ENCODE peak calls at places on chromosomes 1 and 21, in six cellular contexts. I is K562, L is HCT116, V is HepG2, N is H1, O is GM12878. F is an unnamed sample.

GRCh38 chr1:44594871-44595735 is 79.2 kb downstream of the TMEM53 start:
- DNase-seq in N (peak; percentile 98), I (peak; percentile 95), L (peak; percentile 24), V (peak; percentile 43), O (no peak), F (peak; percentile 71)

GRCh38 chr1:186164773-186165172 is 210.3 kb downstream of the TPR start:
- DNase-seq in N (no peak), O (no peak), I (no peak), L (no peak), V (no peak), F (no peak)

GRCh38 chr1:75559141-75559540 is 51.8 kb downstream of the SLC44A5 start:
- DNase-seq in O (no peak), L (no peak), N (no peak), I (no peak), V (no peak), F (no peak)

GRCh38 chr1:47280142-47280541 is 33.8 kb downstream of the STIL start:
- DNase-seq in I (no peak), L (no peak), O (no peak), N (no peak), V (no peak), F (no peak)

GRCh38 chr1:28259935-28260802 is 851 bp downstream of the SESN2 start:
- DNase-seq in N (peak; percentile 86), O (no peak), I (peak; percentile 52), L (no peak), V (no peak), F (peak; percentile 86)

GRCh38 chr1:235919797-235920475 is 53.2 kb upstream of the LYST start:
- DNase-seq in I (no peak), N (no peak), O (no peak), L (no peak), V (no peak), F (peak; percentile 86)

GRCh38 chr1:229625893-229626831 is at the start of the genes TAF5L and URB2:
- DNase-seq in L (peak; percentile 77), I (peak; percentile 96), N (peak; percentile 87), V (peak; percentile 75), O (peak; percentile 38), F (peak; percentile 93)

GRCh38 chr1:55690366-55690765 is 475.2 kb upstream of the USP24 start:
- DNase-seq in O (no peak), N (no peak), V (no peak), I (no peak), L (no peak), F (no peak)

GRCh38 chr1:231487019-231487418 is 41.5 kb upstream of the TSNAX start:
- DNase-seq in L (no peak), O (no peak), N (no peak), V (peak; percentile 71), I (no peak), F (no peak)

GRCh38 chr21:41576010-41576615 is 68.2 kb upstream of the TMPRSS2 start:
- DNase-seq in N (no peak), O (no peak), L (no peak), V (no peak), I (no peak), F (no peak)

GRCh38 chr1:160377585-160378206 is 10.8 kb downstream of the NHLH1 start:
- DNase-seq in L (no peak), O (no peak), I (no peak), N (no peak), V (no peak), F (no peak)

GRCh38 chr21:31045841-31046240 is 7.6 kb upstream of the KRTAP19-8 start:
- DNase-seq in V (no peak), O (no peak), L (no peak), N (no peak), I (no peak), F (no peak)

GRCh38 chr1:232519186-232519585 is 110.7 kb downstream of the SIPA1L2 start:
- DNase-seq in V (no peak), N (no peak), L (no peak), I (no peak), O (no peak), F (no peak)

GRCh38 chr1:52667290-52667689 is 30.9 kb downstream of the COA7 start:
- DNase-seq in O (no peak), L (no peak), I (no peak), V (no peak), N (no peak), F (no peak)

GRCh38 chr1:55639051-55639450 is 423.9 kb upstream of the USP24 start:
- DNase-seq in V (no peak), L (no peak), I (no peak), N (no peak), O (no peak), F (no peak)

GRCh38 chr1:7852778-7853177 is at the start of gene UTS2:
- DNase-seq in O (no peak), V (no peak), L (no peak), N (no peak), I (no peak), F (peak; percentile 8)

GRCh38 chr1:16014509-16015482 is 3.0 kb downstream of the HSPB7 start:
- DNase-seq in L (no peak), N (no peak), O (no peak), I (peak; percentile 81), V (no peak), F (no peak)

GRCh38 chr1:92544756-92545165 is 58.0 kb upstream of the GFI1 start:
- DNase-seq in O (no peak), N (no peak), V (no peak), L (no peak), I (peak; percentile 83), F (no peak)

GRCh38 chr1:51561702-51562101 is 42.6 kb upstream of the EPS15 start:
- DNase-seq in N (no peak), V (no peak), I (no peak), L (no peak), O (no peak), F (no peak)

DNA sequence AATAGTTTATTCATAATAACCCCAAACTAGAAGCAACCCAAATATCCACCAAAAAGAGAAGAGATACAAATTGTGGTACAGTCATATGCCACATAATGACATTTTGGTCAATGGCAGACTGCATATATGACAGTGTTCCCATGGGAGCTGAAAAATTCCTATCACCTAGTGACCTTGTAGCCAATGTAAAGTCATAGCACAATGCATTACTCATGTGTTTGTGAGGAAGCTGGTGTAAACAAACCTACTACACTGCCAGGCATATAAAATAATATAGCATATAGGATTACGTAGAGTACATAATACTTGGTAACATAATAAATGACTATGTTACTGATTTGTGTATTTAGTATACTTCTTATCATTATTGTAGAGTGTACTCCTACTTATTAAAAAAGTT is 29.5 kb upstream of the SLFNL1 start:
- DNase-seq in N (no peak), V (no peak), I (no peak), O (no peak), L (no peak), F (no peak)
- TF ChIP-seq ZNF274 in N (no peak), V (no peak), I (no peak), O (no peak), L (no peak), F (no peak)

DNA sequence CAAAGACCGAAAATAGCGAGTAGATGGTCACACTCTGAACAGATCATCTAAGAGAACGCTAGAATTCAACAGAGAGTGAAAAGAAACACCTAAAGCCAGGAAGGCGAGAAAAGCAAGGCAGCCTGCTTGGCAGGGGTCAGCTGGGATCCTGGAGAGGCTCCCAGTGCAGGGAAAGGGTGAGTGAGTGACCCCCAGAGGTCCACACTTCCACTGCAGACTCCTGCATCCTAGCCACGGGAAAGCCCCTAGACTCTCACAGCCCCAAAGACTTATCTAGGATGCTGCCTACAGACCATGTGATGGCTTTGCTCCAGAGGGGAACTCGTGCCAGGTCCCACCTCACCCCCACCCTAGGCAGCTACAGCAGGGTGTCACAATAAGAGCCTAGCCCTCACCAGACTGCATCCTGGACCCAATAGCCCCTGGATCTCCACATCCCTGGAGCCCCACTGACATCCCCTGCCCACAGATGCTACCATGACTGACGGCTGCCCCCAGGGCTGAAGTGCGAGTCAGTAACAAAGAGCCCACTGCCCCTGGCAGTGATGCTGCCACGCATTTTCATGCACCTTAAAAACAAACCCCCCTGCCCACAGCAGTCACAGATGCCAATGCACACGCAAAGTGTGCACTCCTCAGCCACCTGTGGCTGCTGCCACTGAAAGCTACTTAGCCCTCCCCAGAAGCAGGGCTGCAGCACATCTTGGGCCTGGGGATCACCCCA is 62.2 kb downstream of the PSMG1 start:
- DNase-seq in L (no peak), O (no peak), V (no peak), N (peak; percentile 35), I (no peak), F (no peak)
- TF ChIP-seq YY1 in L (no peak), O (no peak), V (no peak), N (no peak), I (no peak), F (no peak)

GRCh38 chr1:87899746-87900145 is 571.1 kb downstream of the LMO4 start:
- DNase-seq in L (no peak), V (no peak), N (no peak), O (no peak), I (no peak), F (no peak)

GRCh38 chr1:87906078-87906477 is 577.4 kb downstream of the LMO4 start:
- DNase-seq in O (no peak), V (no peak), N (no peak), I (no peak), L (no peak), F (no peak)

GRCh38 chr1:87905651-87906050 is 577.0 kb downstream of the LMO4 start:
- DNase-seq in O (no peak), I (no peak), V (no peak), N (no peak), L (no peak), F (no peak)

GRCh38 chr1:87904668-87905067 is 576.0 kb downstream of the LMO4 start:
- DNase-seq in I (no peak), L (no peak), N (no peak), V (no peak), O (no peak), F (no peak)

DNA sequence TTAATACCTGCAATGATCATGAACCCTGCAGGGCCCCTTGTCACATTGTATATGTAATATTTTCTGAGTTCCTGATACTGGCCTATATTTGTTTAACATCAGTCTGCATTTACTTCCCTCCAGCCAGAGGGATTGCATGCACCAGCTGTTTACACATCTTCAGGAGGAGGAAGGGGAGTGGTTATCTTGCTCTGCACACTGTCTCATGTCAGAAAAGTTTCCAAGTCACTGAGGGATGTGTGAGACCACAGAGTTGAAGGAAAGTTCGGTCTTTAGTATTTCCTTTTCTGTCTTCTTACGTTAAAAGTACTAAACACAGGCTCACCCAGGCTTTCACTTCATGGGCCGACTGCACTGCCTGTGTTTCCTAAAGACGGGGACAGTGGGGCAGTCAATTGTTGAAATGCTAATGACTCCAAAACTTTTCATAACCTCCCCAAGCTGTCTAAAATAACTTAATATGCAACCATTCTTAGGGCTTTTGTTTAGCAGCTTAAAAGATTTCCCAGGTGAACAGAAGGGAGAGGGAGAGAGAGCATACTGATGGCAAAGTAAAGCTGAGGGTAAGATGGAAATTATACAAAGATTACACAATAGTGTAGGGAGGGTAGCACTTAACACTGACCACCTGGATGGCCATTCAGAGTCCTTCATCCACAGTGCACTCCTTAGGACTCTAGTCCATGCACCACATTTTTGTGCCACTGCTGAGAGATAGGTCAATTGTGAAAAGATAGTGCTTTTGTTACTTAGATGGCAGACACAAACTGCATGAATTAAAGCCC is 574.3 kb downstream of the LMO4 start:
- DNase-seq in I (no peak), V (no peak), O (no peak), N (no peak), L (no peak), F (no peak)
- TF ChIP-seq ZNF274 in I (no peak), V (no peak), O (no peak), N (no peak), L (no peak), F (no peak)

DNA sequence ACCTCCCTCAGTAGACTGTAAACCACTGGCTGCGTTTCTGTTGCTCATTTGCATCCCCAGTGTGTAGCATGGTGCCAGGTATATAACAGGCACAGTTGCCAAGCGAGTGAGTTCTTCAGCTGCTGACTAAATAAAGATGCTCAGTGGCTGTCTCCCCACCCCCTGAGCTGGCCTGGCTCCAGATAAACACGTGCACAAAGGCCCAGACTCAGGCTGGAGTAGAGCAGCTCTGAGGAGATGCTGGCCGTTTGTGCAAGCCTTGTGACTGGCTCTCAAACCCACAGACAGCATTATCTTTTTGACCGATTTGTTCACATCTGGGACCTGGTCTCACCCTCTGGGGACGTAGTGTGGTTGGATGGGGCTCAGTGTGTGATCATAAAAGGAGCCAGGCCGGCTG is 7.1 kb downstream of the CHRNB2 start:
- DNase-seq in V (no peak), O (no peak), N (no peak), I (no peak), L (no peak), F (no peak)
- TF ChIP-seq YY1 in V (no peak), O (no peak), N (no peak), I (no peak), L (no peak), F (no peak)